ENCODE peak calls at places on chromosome 1, in four cellular contexts. U is neural progenitor cell, O is colonic mucosa, L is bronchial epithelial cell. H is an unnamed sample.
A peak's percentile ranks its signal among the peaks of the same experiment; 100 is the strongest.

GRCh38 chr1:67752306-67752705 is 67.3 kb downstream of the GADD45A start:
- DNase-seq in O (no peak), U (no peak), L (peak; percentile 74), H (no peak)

GRCh38 chr1:155086182-155086741 is 7.6 kb downstream of the EFNA3 start:
- DNase-seq in L (no peak), O (peak; percentile 77), U (peak; percentile 76), H (peak; percentile 87)

GRCh38 chr1:64404202-64404601 is 65.7 kb upstream of the CACHD1 start:
- DNase-seq in U (no peak), O (no peak), L (no peak), H (no peak)

GRCh38 chr1:53089478-53090226 is 27.6 kb downstream of the PODN start:
- DNase-seq in L (no peak), U (no peak), O (peak; percentile 53), H (no peak)

GRCh38 chr1:198908995-198909394 is 270.2 kb downstream of the PTPRC start:
- DNase-seq in L (no peak), O (no peak), U (no peak), H (no peak)

GRCh38 chr1:204852854-204853253 is 17.8 kb upstream of the NFASC start:
- DNase-seq in U (no peak), L (no peak), O (no peak), H (no peak)

GRCh38 chr1:59026472-59026948 is 242.7 kb upstream of the JUN start:
- DNase-seq in O (no peak), L (peak; percentile 71), U (no peak), H (no peak)

GRCh38 chr1:66294692-66295384 is 239.1 kb upstream of the SGIP1 start:
- DNase-seq in L (peak; percentile 87), O (no peak), U (no peak), H (no peak)

GRCh38 chr1:21700094-21700493 is 30.9 kb upstream of the RAP1GAP start:
- DNase-seq in L (no peak), U (no peak), O (no peak), H (no peak)

GRCh38 chr1:201543871-201544521 is 5.1 kb downstream of the NAV1 start:
- DNase-seq in L (no peak), O (no peak), U (no peak), H (no peak)

GRCh38 chr1:118159578-118159977 is 25.4 kb downstream of the SPAG17 start:
- DNase-seq in O (no peak), U (no peak), L (no peak), H (no peak)

GRCh38 chr1:109781807-109782206 is 18.1 kb upstream of the EPS8L3 start:
- DNase-seq in L (no peak), U (no peak), O (no peak), H (no peak)

GRCh38 chr1:21332691-21333449 is 42.6 kb upstream of the ECE1 start:
- DNase-seq in U (no peak), L (no peak), O (no peak), H (no peak)

GRCh38 chr1:24745711-24746582 is 700 bp downstream of the CLIC4 start:
- DNase-seq in U (peak; percentile 63), O (peak; percentile 54), L (peak; percentile 74), H (no peak)

GRCh38 chr1:212491454-212491853 is 58.7 kb downstream of the NENF start:
- DNase-seq in L (no peak), U (no peak), O (no peak), H (peak; percentile 38)

DNA sequence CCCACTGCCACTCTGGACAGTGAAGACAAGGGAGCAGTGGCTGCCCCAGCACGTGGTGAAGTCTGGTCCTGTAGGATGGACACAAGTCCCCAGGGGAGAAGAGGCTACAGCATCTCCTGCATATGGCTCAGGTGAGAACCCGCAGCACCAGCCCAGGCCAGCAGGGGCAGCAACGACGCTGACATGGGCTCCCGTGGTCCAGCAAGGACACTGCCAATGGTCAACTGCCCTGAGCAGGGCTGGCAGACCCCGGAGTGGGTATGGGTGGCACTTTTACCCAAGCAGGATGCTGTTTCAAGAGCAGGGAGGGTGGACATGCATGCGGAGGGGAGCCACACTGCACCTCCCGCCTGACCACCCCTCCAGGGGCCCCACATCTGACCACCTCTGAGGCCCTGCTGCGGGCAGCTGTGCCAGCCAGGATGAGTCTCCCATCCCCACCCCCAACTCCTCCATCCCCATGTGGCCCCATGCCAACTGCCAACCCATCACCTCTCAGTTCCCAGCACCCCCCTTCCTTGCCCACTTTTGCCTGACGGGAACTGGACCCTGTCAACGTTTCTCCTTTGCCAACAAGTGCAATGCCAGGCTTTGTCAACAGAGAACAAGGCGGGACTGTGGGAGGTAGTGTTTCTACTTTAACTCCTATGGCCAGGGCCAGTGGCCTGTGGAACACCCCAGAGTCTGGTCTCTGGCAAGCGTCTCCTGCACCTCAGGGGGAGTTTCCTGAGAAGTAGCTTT is 8.6 kb downstream of the MORN1 start:
- DNase-seq in L (peak; percentile 25), O (peak; percentile 44), U (peak; percentile 71), H (peak; percentile 57)
- TF ChIP-seq CTCF in L (peak; percentile 74), O (peak; percentile 32), U (peak; percentile 57), H (no peak)

GRCh38 chr1:11728126-11728806 is 7.7 kb upstream of the AGTRAP start:
- DNase-seq in U (no peak), L (peak; percentile 76), O (no peak), H (no peak)

GRCh38 chr1:11731719-11732283 is 4.1 kb upstream of the AGTRAP start:
- DNase-seq in L (no peak), O (peak; percentile 54), U (peak; percentile 71), H (peak; percentile 57)

GRCh38 chr1:11730429-11730861 is 5.5 kb upstream of the AGTRAP start:
- DNase-seq in O (peak; percentile 69), U (no peak), L (peak; percentile 49), H (no peak)

GRCh38 chr1:11729155-11729497 is 6.8 kb upstream of the AGTRAP start:
- DNase-seq in L (no peak), U (no peak), O (no peak), H (no peak)

GRCh38 chr1:11729498-11730428 is 6.2 kb upstream of the AGTRAP start:
- DNase-seq in L (no peak), U (no peak), O (peak; percentile 34), H (peak; percentile 41)
- H3K4me3 ChIP-seq in L (no peak overlapping the region), U (no peak overlapping the region), O (no peak overlapping the region), H (no peak overlapping the region)

DNA sequence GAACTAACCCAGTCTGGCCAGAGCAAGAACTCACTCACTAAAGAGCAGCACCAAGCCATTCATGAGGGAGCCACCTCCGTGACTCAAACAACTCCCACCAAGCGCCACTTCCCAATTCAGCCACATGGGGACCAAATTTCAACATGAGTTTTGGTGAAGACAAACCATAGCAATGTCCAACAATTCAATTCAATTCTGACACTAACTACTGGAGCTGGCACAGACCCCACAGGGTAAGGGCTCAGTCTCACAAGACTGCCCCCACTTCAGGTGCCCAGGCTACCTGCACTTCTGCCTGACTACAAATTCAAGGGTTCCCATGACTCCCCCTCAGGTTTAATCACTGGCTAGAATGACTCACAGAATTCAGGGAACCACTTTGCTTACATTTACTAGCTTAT is 48.8 kb upstream of the RAP1A start:
- DNase-seq in U (no peak), O (no peak), L (peak; percentile 50), H (peak; percentile 42)
- TF ChIP-seq CTCF in U (peak; percentile 35), O (peak; percentile 16), L (peak; percentile 17), H (no peak)

GRCh38 chr1:8004113-8004802 is 21.9 kb downstream of the ERRFI1 start:
- DNase-seq in U (peak; percentile 42), L (no peak), O (no peak), H (no peak)
- H3K4me3 ChIP-seq in U (no peak overlapping the region), L (no peak overlapping the region), O (no peak overlapping the region), H (no peak overlapping the region)

GRCh38 chr1:172431224-172431623 is 10.7 kb downstream of the C1orf105 start:
- DNase-seq in L (no peak), U (no peak), O (no peak), H (no peak)
- TF ChIP-seq CTCF in L (no peak), U (no peak), O (no peak), H (no peak)

DNA sequence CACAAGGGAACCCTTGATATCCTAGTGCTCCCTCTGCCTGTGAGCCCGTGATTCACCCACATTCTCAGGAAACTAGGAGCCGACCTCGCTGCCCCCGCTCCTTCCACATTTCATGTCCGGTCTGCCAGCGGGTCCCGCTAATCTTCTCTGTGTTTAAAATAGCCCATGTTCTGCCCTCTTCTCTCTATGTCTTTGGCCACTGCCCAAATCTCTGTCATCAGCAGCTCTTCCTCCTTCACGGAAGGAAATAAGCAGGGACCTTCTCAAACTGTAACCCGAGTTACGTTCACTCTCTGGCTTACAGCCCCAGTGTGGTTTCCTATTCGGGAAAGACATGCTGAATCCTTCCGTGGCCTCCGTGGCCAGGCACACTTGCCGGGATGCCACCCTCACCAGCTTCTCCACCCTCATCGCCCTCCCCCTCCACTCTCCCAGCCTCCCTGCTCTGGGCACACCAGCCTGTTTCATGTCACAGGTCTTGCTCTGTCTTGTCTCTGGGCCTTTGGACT is 21.1 kb upstream of the UBXN10 start:
- DNase-seq in U (no peak), O (no peak), L (no peak), H (no peak)
- H3K4me3 ChIP-seq in U (no peak overlapping the region), O (no peak overlapping the region), L (no peak overlapping the region), H (no peak overlapping the region)

DNA sequence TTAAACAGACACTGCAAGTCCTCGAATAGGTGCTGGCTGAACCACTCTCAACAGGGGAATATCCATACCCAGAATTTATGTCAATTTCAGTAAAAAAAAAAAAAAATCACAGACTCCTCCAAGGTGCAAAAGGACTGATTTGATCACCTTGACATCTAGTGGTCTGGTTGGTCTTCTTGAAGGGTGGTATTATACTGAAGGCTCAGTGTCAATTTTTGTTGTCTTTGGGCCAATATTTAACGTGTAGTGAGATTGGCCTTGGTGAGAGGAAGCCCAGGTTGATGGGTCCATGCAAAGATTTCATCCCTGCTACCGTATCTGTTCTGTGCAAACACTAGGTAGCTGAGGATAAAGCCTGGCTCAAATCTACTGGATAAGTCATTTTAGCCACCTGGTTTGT is 4.0 kb upstream of the GBP5 start:
- DNase-seq in U (no peak), L (peak; percentile 10), O (no peak), H (no peak)
- TF ChIP-seq CTCF in U (no peak), L (peak; percentile 5), O (no peak), H (no peak)

H was measured in mucosa of descending colon.